ENCODE peak calls at places on chromosomes 11 and 22, in four cellular contexts. One of them, this sample, is unnamed.

GRCh38 chr11:61958590-61958989 is 8.4 kb downstream of the BEST1 start:
- DNase-seq in B cell: no peak
- DNase-seq in brain microvascular endothelial cell: no peak
- DNase-seq in tibial nerve: no peak
- DNase-seq in this sample: no peak

GRCh38 chr22:40015346-40015976 is 20.7 kb downstream of the FAM83F start:
- DNase-seq in tibial nerve: no peak
- DNase-seq in brain microvascular endothelial cell: peak
- DNase-seq in B cell: no peak
- DNase-seq in this sample: no peak

GRCh38 chr11:114928260-114928870 is 250.0 kb downstream of the NXPE2 start:
- DNase-seq in tibial nerve: no peak
- DNase-seq in brain microvascular endothelial cell: no peak
- DNase-seq in B cell: no peak
- DNase-seq in this sample: no peak

GRCh38 chr22:37148031-37148651 is 1.6 kb downstream of the IL2RB start:
- DNase-seq in B cell: no peak
- DNase-seq in tibial nerve: no peak
- DNase-seq in brain microvascular endothelial cell: no peak
- DNase-seq in this sample: no peak

GRCh38 chr11:1881442-1882264 is 10.0 kb downstream of the PRR33 start:
- DNase-seq in tibial nerve: no peak
- DNase-seq in brain microvascular endothelial cell: no peak
- DNase-seq in B cell: peak
- DNase-seq in this sample: no peak

GRCh38 chr22:46547883-46548244 is 10.4 kb upstream of the CELSR1 start:
- DNase-seq in brain microvascular endothelial cell: peak
- DNase-seq in tibial nerve: peak
- DNase-seq in B cell: no peak
- DNase-seq in this sample: no peak

GRCh38 chr22:37244114-37244921 is at the start of gene RAC2:
- DNase-seq in tibial nerve: peak
- DNase-seq in B cell: peak
- DNase-seq in brain microvascular endothelial cell: peak
- DNase-seq in this sample: no peak

GRCh38 chr22:20530368-20531153 is 23.2 kb downstream of the MED15 start:
- DNase-seq in tibial nerve: no peak
- DNase-seq in brain microvascular endothelial cell: peak
- DNase-seq in B cell: no peak
- DNase-seq in this sample: no peak

GRCh38 chr11:34668583-34669053 is 47.7 kb downstream of the EHF start:
- DNase-seq in B cell: no peak
- DNase-seq in brain microvascular endothelial cell: no peak
- DNase-seq in tibial nerve: no peak
- DNase-seq in this sample: no peak

GRCh38 chr11:24697722-24698121 is 200.9 kb downstream of the LUZP2 start:
- DNase-seq in tibial nerve: no peak
- DNase-seq in B cell: no peak
- DNase-seq in brain microvascular endothelial cell: peak
- DNase-seq in this sample: no peak

GRCh38 chr22:40381461-40381860 is 11.1 kb downstream of the SGSM3 start:
- DNase-seq in brain microvascular endothelial cell: no peak
- DNase-seq in B cell: no peak
- DNase-seq in tibial nerve: no peak
- DNase-seq in this sample: no peak

GRCh38 chr11:1300121-1300520 is 9.3 kb downstream of the TOLLIP start:
- DNase-seq in tibial nerve: no peak
- DNase-seq in brain microvascular endothelial cell: no peak
- DNase-seq in B cell: no peak
- DNase-seq in this sample: no peak

GRCh38 chr11:70122490-70123198 is 44.5 kb downstream of the ANO1 start:
- DNase-seq in B cell: no peak
- DNase-seq in tibial nerve: no peak
- DNase-seq in brain microvascular endothelial cell: no peak
- DNase-seq in this sample: no peak

GRCh38 chr11:38553033-38553432 is 1955.0 kb upstream of the RAG2 start:
- DNase-seq in tibial nerve: no peak
- DNase-seq in B cell: no peak
- DNase-seq in brain microvascular endothelial cell: no peak
- DNase-seq in this sample: no peak

GRCh38 chr11:59283825-59284772 is 71.4 kb upstream of the MPEG1 start:
- DNase-seq in B cell: peak
- DNase-seq in brain microvascular endothelial cell: peak
- DNase-seq in tibial nerve: peak
- DNase-seq in this sample: peak

GRCh38 chr22:35919002-35919542 is 109.6 kb downstream of the RBFOX2 start:
- DNase-seq in B cell: no peak
- DNase-seq in tibial nerve: no peak
- DNase-seq in brain microvascular endothelial cell: no peak
- DNase-seq in this sample: no peak
- TF ChIP-seq CTCF in B cell: no peak
- TF ChIP-seq CTCF in tibial nerve: no peak
- TF ChIP-seq CTCF in brain microvascular endothelial cell: no peak
- TF ChIP-seq CTCF in this sample: no peak

GRCh38 chr11:102915044-102915375 is 40.2 kb upstream of the MMP12 start:
- DNase-seq in brain microvascular endothelial cell: no peak
- DNase-seq in tibial nerve: no peak
- DNase-seq in B cell: no peak
- DNase-seq in this sample: no peak

GRCh38 chr11:102920118-102920684 is 35.3 kb downstream of the MMP13 start:
- DNase-seq in B cell: peak
- DNase-seq in tibial nerve: no peak
- DNase-seq in brain microvascular endothelial cell: no peak
- DNase-seq in this sample: no peak

GRCh38 chr11:102911758-102912481 is 37.1 kb upstream of the MMP12 start:
- DNase-seq in B cell: no peak
- DNase-seq in tibial nerve: no peak
- DNase-seq in brain microvascular endothelial cell: no peak
- DNase-seq in this sample: no peak

GRCh38 chr11:102912482-102912830 is 37.7 kb upstream of the MMP12 start:
- DNase-seq in brain microvascular endothelial cell: no peak
- DNase-seq in tibial nerve: no peak
- DNase-seq in B cell: no peak
- DNase-seq in this sample: no peak

DNA sequence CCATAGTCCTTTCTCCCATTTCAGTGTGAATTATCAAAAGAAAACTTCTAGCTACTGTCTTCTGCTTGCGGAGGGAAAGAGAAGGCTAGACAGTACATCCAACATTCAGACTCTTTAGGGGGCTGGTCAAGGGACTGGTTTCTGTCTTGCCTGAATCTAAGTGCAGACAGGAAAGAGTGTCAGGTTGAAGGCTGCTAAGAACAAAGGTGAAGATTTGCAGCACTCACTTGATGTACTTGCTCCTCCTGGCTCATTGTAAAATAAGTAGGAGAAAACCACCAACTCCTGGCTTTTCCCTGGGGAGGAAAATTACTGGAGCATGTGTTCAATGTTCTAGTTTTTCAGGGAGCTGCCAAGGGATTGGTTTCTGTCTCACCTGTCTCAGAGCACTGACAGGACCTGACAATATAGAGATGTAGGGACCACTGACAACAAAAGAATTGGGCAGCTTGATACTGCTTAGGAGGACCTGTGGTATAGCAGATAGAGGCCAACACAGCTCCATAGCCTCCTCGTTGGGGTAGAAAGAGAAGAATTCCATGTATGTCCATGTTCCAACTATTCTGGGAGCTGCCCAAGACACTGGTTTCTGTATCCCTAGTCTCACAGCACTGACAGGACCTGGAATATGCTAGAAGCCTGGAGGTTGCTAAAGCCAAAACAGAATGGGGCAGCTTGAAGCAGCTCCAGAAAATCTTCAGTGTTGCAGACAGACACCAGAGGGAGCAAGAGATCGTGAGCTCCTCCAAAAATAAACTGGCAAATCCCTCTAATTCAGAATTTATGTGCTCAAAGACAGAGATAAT is 39.7 kb upstream of the MMP12 start:
- DNase-seq in tibial nerve: peak
- DNase-seq in B cell: peak
- DNase-seq in brain microvascular endothelial cell: peak
- DNase-seq in this sample: peak
- TF ChIP-seq CTCF in tibial nerve: peak
- TF ChIP-seq CTCF in B cell: peak
- TF ChIP-seq CTCF in brain microvascular endothelial cell: peak
- TF ChIP-seq CTCF in this sample: peak

GRCh38 chr22:26828311-26828710 is 170.9 kb downstream of the MIAT start:
- DNase-seq in B cell: no peak
- DNase-seq in brain microvascular endothelial cell: no peak
- DNase-seq in tibial nerve: no peak
- DNase-seq in this sample: no peak
- TF ChIP-seq CTCF in B cell: no peak
- TF ChIP-seq CTCF in brain microvascular endothelial cell: no peak
- TF ChIP-seq CTCF in tibial nerve: no peak
- TF ChIP-seq CTCF in this sample: no peak

GRCh38 chr11:30131535-30131934 is 99.3 kb upstream of the FSHB start:
- DNase-seq in tibial nerve: peak
- DNase-seq in brain microvascular endothelial cell: peak
- DNase-seq in B cell: no peak
- DNase-seq in this sample: no peak
- TF ChIP-seq CTCF in tibial nerve: no peak
- TF ChIP-seq CTCF in brain microvascular endothelial cell: peak
- TF ChIP-seq CTCF in B cell: no peak
- TF ChIP-seq CTCF in this sample: no peak

GRCh38 chr22:31870890-31871289 is 73.4 kb upstream of the YWHAH start:
- DNase-seq in B cell: no peak
- DNase-seq in brain microvascular endothelial cell: peak
- DNase-seq in tibial nerve: no peak
- DNase-seq in this sample: peak

GRCh38 chr22:31876156-31877035 is 67.9 kb upstream of the YWHAH start:
- DNase-seq in B cell: no peak
- DNase-seq in brain microvascular endothelial cell: no peak
- DNase-seq in tibial nerve: no peak
- DNase-seq in this sample: no peak

GRCh38 chr22:31874821-31875220 is 69.5 kb upstream of the YWHAH start:
- DNase-seq in tibial nerve: no peak
- DNase-seq in B cell: no peak
- DNase-seq in brain microvascular endothelial cell: no peak
- DNase-seq in this sample: no peak

GRCh38 chr22:31871475-31871874 is 72.9 kb upstream of the YWHAH start:
- DNase-seq in B cell: peak
- DNase-seq in brain microvascular endothelial cell: no peak
- DNase-seq in tibial nerve: no peak
- DNase-seq in this sample: no peak

GRCh38 chr22:31872209-31872608 is 72.1 kb upstream of the YWHAH start:
- DNase-seq in B cell: peak
- DNase-seq in brain microvascular endothelial cell: no peak
- DNase-seq in tibial nerve: no peak
- DNase-seq in this sample: no peak
- TF ChIP-seq CTCF in B cell: no peak
- TF ChIP-seq CTCF in brain microvascular endothelial cell: peak
- TF ChIP-seq CTCF in tibial nerve: no peak
- TF ChIP-seq CTCF in this sample: no peak

DNA sequence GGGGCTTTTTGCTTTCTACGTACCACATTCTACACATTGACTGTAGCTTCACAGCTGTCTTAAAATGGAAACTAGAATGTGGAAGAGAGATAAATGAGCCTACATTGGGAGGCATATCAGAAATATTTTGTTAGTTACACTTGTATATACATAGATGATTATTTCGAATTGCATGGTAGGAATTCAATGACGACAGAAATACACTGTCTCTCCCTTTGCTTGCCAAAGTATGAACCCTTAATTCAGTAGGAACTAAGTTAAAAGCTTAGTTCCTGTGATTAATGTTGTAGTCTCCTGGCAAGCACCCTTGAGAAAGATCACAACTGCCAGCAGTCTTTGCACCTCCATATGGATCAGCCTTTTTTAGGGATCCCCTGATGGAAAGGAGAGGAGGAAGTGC is 10.1 kb downstream of the C11orf87 start:
- DNase-seq in tibial nerve: no peak
- DNase-seq in B cell: no peak
- DNase-seq in brain microvascular endothelial cell: no peak
- DNase-seq in this sample: no peak
- TF ChIP-seq CTCF in tibial nerve: no peak
- TF ChIP-seq CTCF in B cell: no peak
- TF ChIP-seq CTCF in brain microvascular endothelial cell: no peak
- TF ChIP-seq CTCF in this sample: no peak

GRCh38 chr22:49305215-49305965 is 522.3 kb downstream of the BRD1 start:
- DNase-seq in brain microvascular endothelial cell: no peak
- DNase-seq in B cell: peak
- DNase-seq in tibial nerve: peak
- DNase-seq in this sample: no peak
- TF ChIP-seq CTCF in brain microvascular endothelial cell: peak
- TF ChIP-seq CTCF in B cell: peak
- TF ChIP-seq CTCF in tibial nerve: peak
- TF ChIP-seq CTCF in this sample: no peak